ENCODE peak calls at places on chromosomes 6 and 20, in six cellular contexts. One of them, this sample, is unnamed.

GRCh38 chr20:36162272-36162966 is 7.9 kb downstream of the EPB41L1 start:
- DNase-seq in foreskin keratinocyte: no peak
- DNase-seq in keratinocyte: no peak
- DNase-seq in aorta: no peak
- DNase-seq in small intestine: no peak
- DNase-seq in right cardiac atrium: no peak
- DNase-seq in this sample: no peak

GRCh38 chr6:128111096-128111495 is 210.2 kb upstream of the THEMIS start:
- DNase-seq in keratinocyte: no peak
- DNase-seq in aorta: no peak
- DNase-seq in right cardiac atrium: no peak
- DNase-seq in small intestine: no peak
- DNase-seq in foreskin keratinocyte: no peak
- DNase-seq in this sample: no peak

GRCh38 chr6:46906776-46907175 is 15.0 kb downstream of the ADGRF5 start:
- DNase-seq in right cardiac atrium: no peak
- DNase-seq in small intestine: no peak
- DNase-seq in keratinocyte: no peak
- DNase-seq in foreskin keratinocyte: no peak
- DNase-seq in aorta: no peak
- DNase-seq in this sample: no peak

GRCh38 chr6:90610291-90610670 is 23.4 kb upstream of the MAP3K7 start:
- DNase-seq in small intestine: no peak
- DNase-seq in foreskin keratinocyte: peak; percentile 11
- DNase-seq in right cardiac atrium: no peak
- DNase-seq in keratinocyte: no peak
- DNase-seq in aorta: peak; percentile 68
- DNase-seq in this sample: no peak

GRCh38 chr20:856361-856775 is 22.9 kb downstream of the FAM110A start:
- DNase-seq in right cardiac atrium: no peak
- DNase-seq in foreskin keratinocyte: peak; percentile 99
- DNase-seq in keratinocyte: peak; percentile 98
- DNase-seq in aorta: peak; percentile 79
- DNase-seq in small intestine: no peak
- DNase-seq in this sample: peak; percentile 60

GRCh38 chr6:39561536-39562266 is 163.5 kb downstream of the KIF6 start:
- DNase-seq in keratinocyte: no peak
- DNase-seq in aorta: no peak
- DNase-seq in small intestine: no peak
- DNase-seq in right cardiac atrium: no peak
- DNase-seq in foreskin keratinocyte: no peak
- DNase-seq in this sample: peak; percentile 56

GRCh38 chr20:1555952-1556351 is 1.6 kb downstream of the SIRPD start:
- DNase-seq in aorta: no peak
- DNase-seq in small intestine: no peak
- DNase-seq in right cardiac atrium: no peak
- DNase-seq in foreskin keratinocyte: no peak
- DNase-seq in keratinocyte: no peak
- DNase-seq in this sample: no peak

GRCh38 chr6:130206474-130206873 is 16.3 kb downstream of the SAMD3 start:
- DNase-seq in aorta: no peak
- DNase-seq in small intestine: no peak
- DNase-seq in foreskin keratinocyte: no peak
- DNase-seq in keratinocyte: no peak
- DNase-seq in right cardiac atrium: no peak
- DNase-seq in this sample: no peak

GRCh38 chr6:113120214-113120576 is 737.0 kb upstream of the MARCKS start:
- DNase-seq in small intestine: no peak
- DNase-seq in aorta: no peak
- DNase-seq in foreskin keratinocyte: peak; percentile 96
- DNase-seq in keratinocyte: peak; percentile 52
- DNase-seq in right cardiac atrium: no peak
- DNase-seq in this sample: no peak

GRCh38 chr6:19472168-19472567 is 365.0 kb upstream of the ID4 start:
- DNase-seq in right cardiac atrium: no peak
- DNase-seq in aorta: no peak
- DNase-seq in keratinocyte: peak; percentile 92
- DNase-seq in small intestine: no peak
- DNase-seq in foreskin keratinocyte: peak; percentile 97
- DNase-seq in this sample: no peak

GRCh38 chr20:63177785-63178444 is 38.0 kb downstream of the YTHDF1 start:
- DNase-seq in keratinocyte: no peak
- DNase-seq in right cardiac atrium: no peak
- DNase-seq in foreskin keratinocyte: peak; percentile 6
- DNase-seq in small intestine: no peak
- DNase-seq in aorta: no peak
- DNase-seq in this sample: no peak
- H3K4me1 ChIP-seq in keratinocyte: peaks cover 2% of the 10 kb centered on the region
- H3K4me1 ChIP-seq in right cardiac atrium: no peaks in the 10 kb centered on the region
- H3K4me1 ChIP-seq in foreskin keratinocyte: no peaks in the 10 kb centered on the region
- H3K4me1 ChIP-seq in small intestine: no peaks in the 10 kb centered on the region
- H3K4me1 ChIP-seq in aorta: no peaks in the 10 kb centered on the region
- H3K4me1 ChIP-seq in this sample: peaks cover 23% of the 10 kb centered on the region

GRCh38 chr6:107625264-107625663 is 135.3 kb downstream of the SOBP start:
- DNase-seq in foreskin keratinocyte: no peak
- DNase-seq in aorta: no peak
- DNase-seq in keratinocyte: no peak
- DNase-seq in small intestine: no peak
- DNase-seq in right cardiac atrium: peak; percentile 28
- DNase-seq in this sample: no peak
- H3K4me1 ChIP-seq in foreskin keratinocyte: peaks cover 6% of the 10 kb centered on the region
- H3K4me1 ChIP-seq in aorta: peaks cover 4% of the 10 kb centered on the region
- H3K4me1 ChIP-seq in keratinocyte: peaks cover 8% of the 10 kb centered on the region
- H3K4me1 ChIP-seq in small intestine: no peaks in the 10 kb centered on the region
- H3K4me1 ChIP-seq in right cardiac atrium: peaks cover 10% of the 10 kb centered on the region
- H3K4me1 ChIP-seq in this sample: peaks cover 8% of the 10 kb centered on the region

GRCh38 chr6:108948252-108948651 is 100.0 kb downstream of the ARMC2 start:
- DNase-seq in keratinocyte: no peak
- DNase-seq in aorta: peak; percentile 79
- DNase-seq in foreskin keratinocyte: peak; percentile 72
- DNase-seq in right cardiac atrium: peak; percentile 73
- DNase-seq in small intestine: no peak
- DNase-seq in this sample: no peak

GRCh38 chr6:108947114-108947854 is 99.1 kb downstream of the ARMC2 start:
- DNase-seq in keratinocyte: peak; percentile 84
- DNase-seq in aorta: no peak
- DNase-seq in right cardiac atrium: no peak
- DNase-seq in small intestine: no peak
- DNase-seq in foreskin keratinocyte: peak; percentile 98
- DNase-seq in this sample: no peak

GRCh38 chr6:108944707-108945685 is 96.8 kb downstream of the ARMC2 start:
- DNase-seq in right cardiac atrium: peak; percentile 90
- DNase-seq in foreskin keratinocyte: peak; percentile 76
- DNase-seq in keratinocyte: no peak
- DNase-seq in aorta: no peak
- DNase-seq in small intestine: no peak
- DNase-seq in this sample: no peak

GRCh38 chr6:108945686-108946158 is 97.5 kb downstream of the ARMC2 start:
- DNase-seq in right cardiac atrium: peak; percentile 97
- DNase-seq in aorta: peak; percentile 91
- DNase-seq in small intestine: no peak
- DNase-seq in keratinocyte: no peak
- DNase-seq in foreskin keratinocyte: no peak
- DNase-seq in this sample: peak; percentile 53

DNA sequence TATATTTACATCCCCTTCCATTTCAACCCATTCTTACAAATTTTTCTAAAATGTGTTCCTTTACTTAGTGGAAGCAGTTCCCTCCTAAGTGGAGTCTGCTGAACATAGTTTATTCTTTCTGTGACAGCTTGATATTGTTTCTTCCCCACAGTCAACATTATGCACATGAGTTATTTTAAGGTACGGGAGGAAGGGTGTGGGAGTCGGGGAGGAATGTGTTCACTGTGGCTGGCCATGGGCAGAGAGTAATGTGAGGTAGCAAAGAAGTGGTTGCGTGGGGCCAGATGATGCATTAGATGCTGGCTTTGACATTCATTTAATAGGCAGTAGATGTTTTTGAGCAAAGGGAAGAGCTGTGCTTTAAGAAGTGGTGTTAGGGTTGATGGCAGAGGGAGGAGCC is 98.5 kb downstream of the ARMC2 start:
- DNase-seq in foreskin keratinocyte: peak; percentile 32
- DNase-seq in right cardiac atrium: no peak
- DNase-seq in aorta: no peak
- DNase-seq in small intestine: no peak
- DNase-seq in keratinocyte: no peak
- DNase-seq in this sample: no peak
- H3K4me1 ChIP-seq in foreskin keratinocyte: peaks cover 8% of the 10 kb centered on the region
- H3K4me1 ChIP-seq in right cardiac atrium: peaks cover 21% of the 10 kb centered on the region
- H3K4me1 ChIP-seq in aorta: peaks cover 9% of the 10 kb centered on the region
- H3K4me1 ChIP-seq in small intestine: peaks cover 6% of the 10 kb centered on the region
- H3K4me1 ChIP-seq in keratinocyte: peaks cover 62% of the 10 kb centered on the region
- H3K4me1 ChIP-seq in this sample: peaks cover 71% of the 10 kb centered on the region

GRCh38 chr20:33460711-33461110 is 17.1 kb upstream of the SNTA1 start:
- DNase-seq in keratinocyte: no peak
- DNase-seq in foreskin keratinocyte: no peak
- DNase-seq in small intestine: peak; percentile 25
- DNase-seq in aorta: no peak
- DNase-seq in right cardiac atrium: no peak
- DNase-seq in this sample: no peak

GRCh38 chr20:33465536-33466302 is 22.2 kb upstream of the SNTA1 start:
- DNase-seq in foreskin keratinocyte: no peak
- DNase-seq in aorta: no peak
- DNase-seq in right cardiac atrium: no peak
- DNase-seq in keratinocyte: no peak
- DNase-seq in small intestine: no peak
- DNase-seq in this sample: no peak

GRCh38 chr20:33459599-33459998 is 16.0 kb upstream of the SNTA1 start:
- DNase-seq in aorta: no peak
- DNase-seq in right cardiac atrium: no peak
- DNase-seq in small intestine: no peak
- DNase-seq in foreskin keratinocyte: no peak
- DNase-seq in keratinocyte: no peak
- DNase-seq in this sample: no peak

GRCh38 chr20:33466303-33466646 is 22.7 kb upstream of the SNTA1 start:
- DNase-seq in keratinocyte: no peak
- DNase-seq in foreskin keratinocyte: no peak
- DNase-seq in right cardiac atrium: no peak
- DNase-seq in small intestine: no peak
- DNase-seq in aorta: no peak
- DNase-seq in this sample: no peak

GRCh38 chr20:33463332-33464101 is 20.0 kb upstream of the SNTA1 start:
- DNase-seq in foreskin keratinocyte: no peak
- DNase-seq in right cardiac atrium: no peak
- DNase-seq in aorta: no peak
- DNase-seq in keratinocyte: no peak
- DNase-seq in small intestine: no peak
- DNase-seq in this sample: no peak
- H3K4me1 ChIP-seq in foreskin keratinocyte: no peaks in the 10 kb centered on the region
- H3K4me1 ChIP-seq in right cardiac atrium: no peaks in the 10 kb centered on the region
- H3K4me1 ChIP-seq in aorta: no peaks in the 10 kb centered on the region
- H3K4me1 ChIP-seq in keratinocyte: no peaks in the 10 kb centered on the region
- H3K4me1 ChIP-seq in small intestine: no peaks in the 10 kb centered on the region
- H3K4me1 ChIP-seq in this sample: no peaks in the 10 kb centered on the region

GRCh38 chr6:93407186-93407585 is 12.2 kb downstream of the EPHA7 start:
- DNase-seq in right cardiac atrium: no peak
- DNase-seq in foreskin keratinocyte: peak; percentile 23
- DNase-seq in keratinocyte: no peak
- DNase-seq in small intestine: peak; percentile 6
- DNase-seq in aorta: no peak
- DNase-seq in this sample: no peak
- H3K4me1 ChIP-seq in right cardiac atrium: no peaks in the 10 kb centered on the region
- H3K4me1 ChIP-seq in foreskin keratinocyte: no peaks in the 10 kb centered on the region
- H3K4me1 ChIP-seq in keratinocyte: no peaks in the 10 kb centered on the region
- H3K4me1 ChIP-seq in small intestine: no peaks in the 10 kb centered on the region
- H3K4me1 ChIP-seq in aorta: no peaks in the 10 kb centered on the region
- H3K4me1 ChIP-seq in this sample: no peaks in the 10 kb centered on the region

GRCh38 chr20:20211274-20211987 is 156.5 kb upstream of the INSM1 start:
- DNase-seq in aorta: no peak
- DNase-seq in small intestine: peak; percentile 30
- DNase-seq in foreskin keratinocyte: no peak
- DNase-seq in keratinocyte: no peak
- DNase-seq in right cardiac atrium: no peak
- DNase-seq in this sample: no peak
- H3K4me1 ChIP-seq in aorta: no peaks in the 10 kb centered on the region
- H3K4me1 ChIP-seq in small intestine: no peaks in the 10 kb centered on the region
- H3K4me1 ChIP-seq in foreskin keratinocyte: no peaks in the 10 kb centered on the region
- H3K4me1 ChIP-seq in keratinocyte: no peaks in the 10 kb centered on the region
- H3K4me1 ChIP-seq in right cardiac atrium: peaks cover 2% of the 10 kb centered on the region
- H3K4me1 ChIP-seq in this sample: no peaks in the 10 kb centered on the region